ENCODE peak calls at places on chromosome 1, in eight cellular contexts. J is transverse colon, S is sigmoid colon, X is esophagus muscularis mucosa, V is stomach, B is K562, L is suprapubic skin, I is H1. E is an unnamed sample.

GRCh38 chr1:180198186-180198585 is 31.9 kb upstream of the LHX4 start:
- DNase-seq in B (no peak), X (no peak), L (no peak), J (no peak), S (no peak), V (no peak), I (no peak), E (no peak)

GRCh38 chr1:198809247-198809646 is 170.4 kb downstream of the PTPRC start:
- DNase-seq in X (no peak), I (no peak), L (no peak), V (no peak), S (no peak), J (no peak), B (no peak), E (no peak)

GRCh38 chr1:86018311-86018923 is 138.2 kb downstream of the COL24A1 start:
- DNase-seq in S (no peak), V (no peak), I (peak), J (no peak), L (no peak), B (peak), X (no peak), E (no peak)

GRCh38 chr1:162633327-162633762 is 1.1 kb downstream of the DDR2 start:
- DNase-seq in B (no peak), I (no peak), J (no peak), X (no peak), V (no peak), L (no peak), S (no peak), E (no peak)

GRCh38 chr1:109443476-109443875 is 17.2 kb upstream of the PSMA5 start:
- DNase-seq in V (no peak), S (no peak), B (no peak), I (no peak), J (no peak), X (no peak), L (no peak), E (no peak)

GRCh38 chr1:10824821-10825540 is 28.5 kb upstream of the CASZ1 start:
- DNase-seq in L (no peak), V (peak), B (no peak), I (no peak), X (no peak), S (no peak), J (no peak), E (no peak)

GRCh38 chr1:209549384-209550001 is 34.0 kb upstream of the CAMK1G start:
- DNase-seq in J (no peak), X (no peak), I (no peak), L (no peak), V (no peak), B (peak), S (no peak), E (no peak)

GRCh38 chr1:223819730-223820514 is 25.8 kb downstream of the TP53BP2 start:
- DNase-seq in S (no peak), L (no peak), I (no peak), J (no peak), B (no peak), X (no peak), V (no peak), E (no peak)

GRCh38 chr1:168234846-168235547 is 9.2 kb downstream of the SFT2D2 start:
- DNase-seq in J (no peak), X (peak), B (peak), S (no peak), I (no peak), L (no peak), V (no peak), E (no peak)

GRCh38 chr1:233561708-233562426 is 52.0 kb upstream of the KCNK1 start:
- DNase-seq in J (no peak), S (no peak), I (no peak), L (no peak), B (no peak), X (no peak), V (no peak), E (no peak)

GRCh38 chr1:236128646-236129178 is 13.6 kb upstream of the GPR137B start:
- DNase-seq in L (no peak), J (no peak), V (no peak), S (no peak), I (no peak), B (no peak), X (no peak), E (no peak)

GRCh38 chr1:222815367-222815765 is 527 bp downstream of the DISP1 start:
- DNase-seq in X (no peak), V (no peak), J (peak), B (no peak), I (no peak), S (peak), L (no peak), E (peak)

DNA sequence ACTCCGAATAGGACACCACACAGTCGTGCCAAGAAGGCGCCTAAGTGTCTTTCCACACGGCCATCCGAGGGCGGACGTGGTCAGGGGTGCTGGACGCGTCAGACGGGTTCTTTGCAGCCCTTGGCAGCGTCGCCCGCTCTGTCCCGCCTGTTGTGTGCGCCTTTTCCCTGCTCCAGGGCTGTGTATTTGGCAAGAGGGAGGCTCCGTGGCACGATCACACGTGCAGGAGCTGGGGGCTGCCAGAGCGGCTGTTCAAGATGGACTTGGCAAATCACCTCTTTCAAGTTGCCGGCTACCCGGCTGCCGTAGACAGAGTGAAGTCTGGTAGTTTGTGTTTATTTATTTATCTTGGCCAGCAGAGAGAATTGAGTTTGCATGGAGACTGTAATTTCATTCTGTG is 31.9 kb downstream of the PRKCZ start:
- DNase-seq in L (no peak), I (no peak), X (no peak), V (no peak), S (no peak), J (no peak), B (no peak), E (no peak)
- TF ChIP-seq POLR2AphosphoS5 in L (no peak), I (no peak), X (no peak), V (no peak), S (no peak), J (no peak), B (no peak), E (no peak)

DNA sequence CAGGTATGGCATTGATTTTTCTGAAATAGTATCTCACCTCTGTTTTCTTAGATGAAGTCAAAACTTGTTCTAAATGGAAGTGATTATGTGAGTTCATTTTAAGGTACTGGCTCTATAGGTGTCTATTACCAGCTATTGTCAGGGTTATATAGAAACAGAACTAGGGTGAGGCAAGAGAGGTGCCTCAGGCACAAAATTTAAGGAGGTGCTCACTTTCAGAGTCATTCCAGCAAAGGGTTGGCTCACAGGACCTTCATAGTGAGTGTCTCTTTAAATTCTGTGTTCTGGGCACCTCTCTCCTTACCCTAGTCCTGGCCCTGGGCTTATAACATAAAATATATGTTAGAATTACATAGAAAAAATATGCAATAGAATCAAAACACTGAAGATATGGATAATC is 49.3 kb downstream of the KIAA0319L start:
- DNase-seq in S (no peak), J (no peak), L (no peak), X (no peak), V (no peak), B (no peak), I (no peak), E (no peak)
- TF ChIP-seq EP300 in S (no peak), J (no peak), L (no peak), X (no peak), V (no peak), B (no peak), I (no peak), E (no peak)

GRCh38 chr1:42335050-42335808 is at the start of gene FOXJ3:
- DNase-seq in I (peak), B (peak), V (peak), J (peak), L (peak), X (peak), S (peak), E (peak)
- TF ChIP-seq POLR2AphosphoS5 in I (peak), B (peak), V (peak), J (peak), L (no peak), X (peak), S (peak), E (peak)

DNA sequence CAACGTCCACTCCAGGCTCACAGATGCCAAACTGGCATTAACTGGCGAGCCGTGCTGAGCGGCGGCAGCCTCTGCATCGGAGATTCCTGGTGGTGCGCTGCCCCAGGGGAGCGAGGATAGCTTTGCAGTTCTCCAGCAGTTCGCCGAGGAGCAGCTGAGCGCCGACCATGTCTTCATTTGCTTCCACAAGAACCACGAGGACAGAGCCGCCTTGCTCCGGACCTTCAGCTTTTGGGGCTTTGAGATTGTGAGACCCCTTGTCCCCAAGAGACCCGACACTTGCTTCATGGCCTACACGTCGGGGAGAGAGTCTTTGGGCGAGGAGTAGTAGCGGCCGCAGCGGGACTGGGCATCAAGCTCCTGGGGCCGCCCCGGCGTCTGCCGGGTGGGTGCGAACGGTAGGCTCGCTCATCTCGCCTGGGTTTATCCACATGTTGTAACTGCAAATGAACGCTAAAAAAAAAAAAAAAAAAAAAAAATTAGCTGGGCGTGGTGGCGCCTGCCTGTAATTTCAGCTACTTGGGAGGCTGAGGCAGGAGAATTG is 28.0 kb upstream of the RLF start:
- DNase-seq in X (no peak), I (no peak), J (no peak), L (no peak), B (no peak), S (no peak), V (no peak), E (peak)
- TF ChIP-seq EP300 in X (no peak), I (no peak), J (no peak), L (no peak), B (no peak), S (no peak), V (no peak), E (no peak)

DNA sequence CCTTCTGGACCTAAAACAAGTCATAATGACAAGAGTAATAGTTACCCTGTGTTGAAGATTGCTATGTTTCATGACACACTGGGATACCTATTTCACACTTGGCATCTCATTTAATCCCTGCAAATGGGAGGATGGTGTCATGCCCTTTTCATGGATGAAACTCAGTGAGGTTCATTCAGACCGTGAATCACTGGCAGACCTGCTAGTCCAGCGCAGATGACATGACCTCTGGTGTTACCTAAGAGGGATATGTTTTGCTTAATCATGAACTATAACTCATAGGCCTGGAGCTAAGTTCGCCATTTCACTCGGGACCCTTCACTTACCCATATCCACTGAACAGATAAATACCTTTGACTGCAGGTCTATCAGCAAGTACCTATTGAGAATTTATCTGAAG is 286.6 kb upstream of the FMN2 start:
- DNase-seq in V (no peak), J (no peak), L (no peak), B (no peak), I (no peak), S (no peak), X (no peak), E (no peak)
- TF ChIP-seq POLR2AphosphoS5 in V (no peak), J (no peak), L (no peak), B (no peak), I (no peak), S (no peak), X (no peak), E (no peak)

GRCh38 chr1:1200876-1201810 is 5.2 kb downstream of the TNFRSF18 start:
- DNase-seq in V (peak), S (no peak), J (peak), I (no peak), B (peak), L (no peak), X (no peak), E (peak)

GRCh38 chr1:1204425-1204920 is 1.9 kb downstream of the TNFRSF18 start:
- DNase-seq in L (no peak), I (no peak), X (no peak), V (no peak), S (no peak), J (no peak), B (no peak), E (peak)

GRCh38 chr1:1204998-1205768 is 1.2 kb downstream of the TNFRSF18 start:
- DNase-seq in J (peak), V (no peak), B (no peak), I (no peak), X (no peak), L (no peak), S (no peak), E (peak)

GRCh38 chr1:1203561-1204424 is 2.6 kb downstream of the TNFRSF18 start:
- DNase-seq in B (no peak), L (no peak), V (no peak), S (no peak), J (peak), X (no peak), I (no peak), E (peak)

GRCh38 chr1:1202831-1203560 is 3.4 kb downstream of the TNFRSF18 start:
- DNase-seq in B (peak), X (no peak), V (no peak), J (no peak), L (no peak), S (no peak), I (no peak), E (peak)
- TF ChIP-seq EP300 in B (no peak), X (no peak), V (no peak), J (no peak), L (no peak), S (no peak), I (no peak), E (no peak)

GRCh38 chr1:87495870-87496269 is 167.2 kb downstream of the LMO4 start:
- DNase-seq in L (no peak), J (no peak), V (no peak), X (no peak), B (no peak), I (no peak), S (no peak), E (no peak)
- TF ChIP-seq POLR2AphosphoS5 in L (no peak), J (no peak), V (no peak), X (no peak), B (no peak), I (no peak), S (no peak), E (no peak)

DNA sequence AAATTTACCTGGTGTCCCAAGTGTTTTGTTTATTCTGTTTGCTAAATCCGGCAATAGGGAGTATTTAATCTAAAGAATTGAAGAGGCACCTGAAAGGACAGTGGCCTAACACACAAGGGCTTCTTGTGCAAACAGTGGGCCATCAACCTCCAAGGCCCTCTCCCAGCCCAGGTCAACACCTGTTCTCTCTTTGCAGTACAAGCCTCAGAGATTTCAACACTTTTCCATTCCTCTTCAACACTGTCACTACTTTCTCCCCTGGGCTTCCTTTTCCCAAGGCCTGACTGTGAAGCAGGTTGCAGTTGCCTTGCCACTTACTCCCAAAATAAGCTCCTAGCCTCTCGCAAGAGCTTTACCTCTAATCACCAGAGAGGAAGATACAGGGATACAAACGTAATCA is 3.2 kb upstream of the SNAPIN start:
- DNase-seq in J (no peak), L (peak), X (no peak), V (no peak), I (no peak), B (no peak), S (peak), E (no peak)
- TF ChIP-seq EP300 in J (no peak), L (no peak), X (no peak), V (no peak), I (no peak), B (no peak), S (no peak), E (no peak)

E was measured in upper lobe of left lung.